ENCODE peak calls at places on chromosome 5, in six cellular contexts. One of them, this sample, is unnamed.

GRCh38 chr5:97194366-97194765 is 11.3 kb upstream of the RIOK2 start:
- DNase-seq in pons: no peak
- DNase-seq in thoracic aorta: no peak
- DNase-seq in left cardiac atrium: no peak
- DNase-seq in dorsolateral prefrontal cortex: no peak
- DNase-seq in SHP77: no peak
- DNase-seq in this sample: peak

GRCh38 chr5:111859533-111860270 is 102.7 kb upstream of the NREP start:
- DNase-seq in pons: no peak
- DNase-seq in thoracic aorta: no peak
- DNase-seq in left cardiac atrium: no peak
- DNase-seq in dorsolateral prefrontal cortex: no peak
- DNase-seq in SHP77: no peak
- DNase-seq in this sample: no peak

GRCh38 chr5:158840193-158840592 is 259.5 kb downstream of the EBF1 start:
- DNase-seq in pons: no peak
- DNase-seq in thoracic aorta: no peak
- DNase-seq in left cardiac atrium: no peak
- DNase-seq in dorsolateral prefrontal cortex: no peak
- DNase-seq in SHP77: no peak
- DNase-seq in this sample: no peak

GRCh38 chr5:40165789-40166728 is 513.7 kb upstream of the PTGER4 start:
- DNase-seq in pons: no peak
- DNase-seq in thoracic aorta: no peak
- DNase-seq in left cardiac atrium: no peak
- DNase-seq in dorsolateral prefrontal cortex: no peak
- DNase-seq in SHP77: no peak
- DNase-seq in this sample: no peak

GRCh38 chr5:57986746-57987145 is 473.1 kb downstream of the PLK2 start:
- DNase-seq in pons: no peak
- DNase-seq in thoracic aorta: peak
- DNase-seq in left cardiac atrium: peak
- DNase-seq in dorsolateral prefrontal cortex: peak
- DNase-seq in SHP77: no peak
- DNase-seq in this sample: peak

GRCh38 chr5:72141440-72142271 is 34.4 kb downstream of the MAP1B start:
- DNase-seq in pons: no peak
- DNase-seq in thoracic aorta: peak
- DNase-seq in left cardiac atrium: no peak
- DNase-seq in dorsolateral prefrontal cortex: no peak
- DNase-seq in SHP77: no peak
- DNase-seq in this sample: no peak

GRCh38 chr5:32329395-32329834 is 16.7 kb upstream of the MTMR12 start:
- DNase-seq in pons: peak
- DNase-seq in thoracic aorta: no peak
- DNase-seq in left cardiac atrium: peak
- DNase-seq in dorsolateral prefrontal cortex: peak
- DNase-seq in SHP77: peak
- DNase-seq in this sample: peak

GRCh38 chr5:134314443-134314842 is 52.5 kb downstream of the CDKL3 start:
- DNase-seq in pons: no peak
- DNase-seq in thoracic aorta: no peak
- DNase-seq in left cardiac atrium: no peak
- DNase-seq in dorsolateral prefrontal cortex: no peak
- DNase-seq in SHP77: no peak
- DNase-seq in this sample: no peak

GRCh38 chr5:7094626-7095025 is 301.3 kb upstream of the ADCY2 start:
- DNase-seq in pons: no peak
- DNase-seq in thoracic aorta: no peak
- DNase-seq in left cardiac atrium: no peak
- DNase-seq in dorsolateral prefrontal cortex: no peak
- DNase-seq in SHP77: no peak
- DNase-seq in this sample: no peak

GRCh38 chr5:140549237-140550144 is 2.0 kb downstream of the EIF4EBP3 start:
- DNase-seq in pons: peak
- DNase-seq in thoracic aorta: no peak
- DNase-seq in left cardiac atrium: peak
- DNase-seq in dorsolateral prefrontal cortex: no peak
- DNase-seq in SHP77: peak
- DNase-seq in this sample: peak

GRCh38 chr5:83118471-83118870 is 41.1 kb downstream of the XRCC4 start:
- DNase-seq in pons: no peak
- DNase-seq in thoracic aorta: no peak
- DNase-seq in left cardiac atrium: no peak
- DNase-seq in dorsolateral prefrontal cortex: no peak
- DNase-seq in SHP77: no peak
- DNase-seq in this sample: no peak

This sample was measured in Ammon's horn.